ENCODE peak calls at places on chromosomes 12 and 14, in five cellular contexts. One of them, this sample, is unnamed.

GRCh38 chr12:107304588-107305532 is 211.5 kb upstream of the CRY1 start:
- DNase-seq in NCI-H2081: no peak
- DNase-seq in PC-9: no peak
- DNase-seq in effector memory CD8-positive, alpha-beta T cell: no peak
- DNase-seq in right cardiac atrium: no peak
- DNase-seq in this sample: no peak

GRCh38 chr14:28777773-28778606 is 11.4 kb downstream of the FOXG1 start:
- DNase-seq in right cardiac atrium: no peak
- DNase-seq in effector memory CD8-positive, alpha-beta T cell: no peak
- DNase-seq in PC-9: no peak
- DNase-seq in NCI-H2081: no peak
- DNase-seq in this sample: no peak

GRCh38 chr12:8615206-8615605 is 2.5 kb upstream of the AICDA start:
- DNase-seq in NCI-H2081: no peak
- DNase-seq in right cardiac atrium: no peak
- DNase-seq in PC-9: no peak
- DNase-seq in effector memory CD8-positive, alpha-beta T cell: no peak
- DNase-seq in this sample: no peak

GRCh38 chr12:29612912-29613311 is 115.4 kb upstream of the OVCH1 start:
- DNase-seq in effector memory CD8-positive, alpha-beta T cell: no peak
- DNase-seq in NCI-H2081: no peak
- DNase-seq in PC-9: no peak
- DNase-seq in right cardiac atrium: no peak
- DNase-seq in this sample: no peak

GRCh38 chr14:68793734-68794129 is 865 bp upstream of the ZFP36L1 start:
- DNase-seq in NCI-H2081: no peak
- DNase-seq in effector memory CD8-positive, alpha-beta T cell: no peak
- DNase-seq in PC-9: no peak
- DNase-seq in right cardiac atrium: no peak
- DNase-seq in this sample: no peak

GRCh38 chr14:44449694-44450093 is 57.4 kb downstream of the FSCB start:
- DNase-seq in NCI-H2081: no peak
- DNase-seq in effector memory CD8-positive, alpha-beta T cell: no peak
- DNase-seq in right cardiac atrium: no peak
- DNase-seq in PC-9: peak; percentile 17
- DNase-seq in this sample: no peak

GRCh38 chr14:61470261-61470953 is 149.0 kb downstream of the PRKCH start:
- DNase-seq in effector memory CD8-positive, alpha-beta T cell: no peak
- DNase-seq in PC-9: no peak
- DNase-seq in right cardiac atrium: peak; percentile 59
- DNase-seq in NCI-H2081: peak; percentile 49
- DNase-seq in this sample: no peak

GRCh38 chr12:104533134-104533533 is 76.4 kb downstream of the CHST11 start:
- DNase-seq in effector memory CD8-positive, alpha-beta T cell: no peak
- DNase-seq in right cardiac atrium: no peak
- DNase-seq in PC-9: no peak
- DNase-seq in NCI-H2081: no peak
- DNase-seq in this sample: no peak

GRCh38 chr14:72812292-72812851 is 81.5 kb downstream of the DPF3 start:
- DNase-seq in NCI-H2081: no peak
- DNase-seq in PC-9: no peak
- DNase-seq in right cardiac atrium: peak; percentile 61
- DNase-seq in effector memory CD8-positive, alpha-beta T cell: no peak
- DNase-seq in this sample: no peak

GRCh38 chr14:54653764-54654469 is 87.0 kb downstream of the SAMD4A start:
- DNase-seq in effector memory CD8-positive, alpha-beta T cell: no peak
- DNase-seq in PC-9: peak; percentile 61
- DNase-seq in right cardiac atrium: peak; percentile 37
- DNase-seq in NCI-H2081: no peak
- DNase-seq in this sample: no peak

GRCh38 chr12:47114481-47114892 is 34.7 kb upstream of the AMIGO2 start:
- DNase-seq in PC-9: no peak
- DNase-seq in effector memory CD8-positive, alpha-beta T cell: no peak
- DNase-seq in NCI-H2081: no peak
- DNase-seq in right cardiac atrium: no peak
- DNase-seq in this sample: no peak

GRCh38 chr12:117328556-117329100 is 32.8 kb downstream of the NOS1 start:
- DNase-seq in PC-9: no peak
- DNase-seq in effector memory CD8-positive, alpha-beta T cell: no peak
- DNase-seq in right cardiac atrium: no peak
- DNase-seq in NCI-H2081: no peak
- DNase-seq in this sample: no peak

GRCh38 chr14:90397401-90398314 is 829 bp downstream of the CALM1 start:
- DNase-seq in right cardiac atrium: peak; percentile 80
- DNase-seq in effector memory CD8-positive, alpha-beta T cell: peak; percentile 73
- DNase-seq in PC-9: peak; percentile 15
- DNase-seq in NCI-H2081: peak; percentile 61
- DNase-seq in this sample: peak; percentile 56

GRCh38 chr14:95237121-95237876 is 80.0 kb upstream of the DICER1 start:
- DNase-seq in PC-9: no peak
- DNase-seq in right cardiac atrium: no peak
- DNase-seq in NCI-H2081: no peak
- DNase-seq in effector memory CD8-positive, alpha-beta T cell: no peak
- DNase-seq in this sample: no peak

GRCh38 chr14:100309028-100309718 is 2.9 kb upstream of the SLC25A29 start:
- DNase-seq in effector memory CD8-positive, alpha-beta T cell: no peak
- DNase-seq in PC-9: no peak
- DNase-seq in right cardiac atrium: no peak
- DNase-seq in NCI-H2081: no peak
- DNase-seq in this sample: no peak

GRCh38 chr14:104917992-104918391 is 6.7 kb upstream of the PLD4 start:
- DNase-seq in right cardiac atrium: no peak
- DNase-seq in effector memory CD8-positive, alpha-beta T cell: no peak
- DNase-seq in PC-9: no peak
- DNase-seq in NCI-H2081: no peak
- DNase-seq in this sample: no peak

GRCh38 chr14:102898776-102899515 is 23.5 kb upstream of the AMN start:
- DNase-seq in NCI-H2081: no peak
- DNase-seq in effector memory CD8-positive, alpha-beta T cell: no peak
- DNase-seq in right cardiac atrium: no peak
- DNase-seq in PC-9: no peak
- DNase-seq in this sample: no peak

GRCh38 chr12:2049604-2050540 is 2.9 kb upstream of the CACNA1C start:
- DNase-seq in NCI-H2081: no peak
- DNase-seq in effector memory CD8-positive, alpha-beta T cell: no peak
- DNase-seq in right cardiac atrium: no peak
- DNase-seq in PC-9: no peak
- DNase-seq in this sample: no peak

GRCh38 chr14:51607677-51608076 is 44.0 kb upstream of the FRMD6 start:
- DNase-seq in right cardiac atrium: no peak
- DNase-seq in effector memory CD8-positive, alpha-beta T cell: no peak
- DNase-seq in NCI-H2081: no peak
- DNase-seq in PC-9: no peak
- DNase-seq in this sample: no peak

GRCh38 chr12:2844786-2845185 is 10.0 kb upstream of the NRIP2 start:
- DNase-seq in effector memory CD8-positive, alpha-beta T cell: no peak
- DNase-seq in right cardiac atrium: no peak
- DNase-seq in PC-9: no peak
- DNase-seq in NCI-H2081: no peak
- DNase-seq in this sample: no peak

GRCh38 chr12:3820122-3820521 is 53.1 kb downstream of the PARP11 start:
- DNase-seq in right cardiac atrium: no peak
- DNase-seq in effector memory CD8-positive, alpha-beta T cell: no peak
- DNase-seq in PC-9: no peak
- DNase-seq in NCI-H2081: no peak
- DNase-seq in this sample: no peak

GRCh38 chr12:120903382-120903817 is 758 bp downstream of the SPPL3 start:
- DNase-seq in NCI-H2081: peak; percentile 16
- DNase-seq in PC-9: peak; percentile 74
- DNase-seq in right cardiac atrium: peak; percentile 63
- DNase-seq in effector memory CD8-positive, alpha-beta T cell: peak; percentile 54
- DNase-seq in this sample: peak; percentile 58

GRCh38 chr14:55019968-55020554 is 6.8 kb downstream of the WDHD1 start:
- DNase-seq in effector memory CD8-positive, alpha-beta T cell: no peak
- DNase-seq in PC-9: no peak
- DNase-seq in right cardiac atrium: no peak
- DNase-seq in NCI-H2081: no peak
- DNase-seq in this sample: no peak

GRCh38 chr12:109775172-109775881 is 57.9 kb downstream of the TRPV4 start:
- DNase-seq in right cardiac atrium: peak; percentile 76
- DNase-seq in effector memory CD8-positive, alpha-beta T cell: peak; percentile 70
- DNase-seq in PC-9: peak; percentile 68
- DNase-seq in NCI-H2081: peak; percentile 78
- DNase-seq in this sample: peak; percentile 54

GRCh38 chr12:28537474-28537873 is 347.2 kb downstream of the CCDC91 start:
- DNase-seq in right cardiac atrium: no peak
- DNase-seq in effector memory CD8-positive, alpha-beta T cell: no peak
- DNase-seq in PC-9: no peak
- DNase-seq in NCI-H2081: no peak
- DNase-seq in this sample: no peak

GRCh38 chr12:96205909-96206308 is 11.7 kb downstream of the ELK3 start:
- DNase-seq in PC-9: no peak
- DNase-seq in effector memory CD8-positive, alpha-beta T cell: no peak
- DNase-seq in right cardiac atrium: no peak
- DNase-seq in NCI-H2081: no peak
- DNase-seq in this sample: no peak

GRCh38 chr14:34680806-34681479 is 33.5 kb downstream of the CFL2 start:
- DNase-seq in PC-9: no peak
- DNase-seq in effector memory CD8-positive, alpha-beta T cell: no peak
- DNase-seq in right cardiac atrium: no peak
- DNase-seq in NCI-H2081: no peak
- DNase-seq in this sample: no peak

GRCh38 chr12:1806301-1807106 is 13.9 kb upstream of the LRTM2 start:
- DNase-seq in NCI-H2081: no peak
- DNase-seq in effector memory CD8-positive, alpha-beta T cell: no peak
- DNase-seq in right cardiac atrium: no peak
- DNase-seq in PC-9: no peak
- DNase-seq in this sample: no peak

GRCh38 chr14:74573421-74574091 is 38.5 kb downstream of the LTBP2 start:
- DNase-seq in NCI-H2081: no peak
- DNase-seq in effector memory CD8-positive, alpha-beta T cell: no peak
- DNase-seq in PC-9: peak; percentile 81
- DNase-seq in right cardiac atrium: no peak
- DNase-seq in this sample: no peak

GRCh38 chr12:130780880-130781575 is 58.0 kb downstream of the STX2 start:
- DNase-seq in NCI-H2081: no peak
- DNase-seq in right cardiac atrium: no peak
- DNase-seq in PC-9: no peak
- DNase-seq in effector memory CD8-positive, alpha-beta T cell: no peak
- DNase-seq in this sample: no peak

GRCh38 chr12:31479516-31480210 is 111.3 kb downstream of the DENND5B start:
- DNase-seq in right cardiac atrium: no peak
- DNase-seq in PC-9: no peak
- DNase-seq in effector memory CD8-positive, alpha-beta T cell: no peak
- DNase-seq in NCI-H2081: no peak
- DNase-seq in this sample: no peak

GRCh38 chr12:100716949-100717732 is 77.4 kb upstream of the ANO4 start:
- DNase-seq in PC-9: no peak
- DNase-seq in effector memory CD8-positive, alpha-beta T cell: no peak
- DNase-seq in NCI-H2081: peak; percentile 45
- DNase-seq in right cardiac atrium: peak; percentile 43
- DNase-seq in this sample: no peak